ENCODE peak calls at places on chromosomes 16 and 17, in eight cellular contexts. Y is GM06990, T is dorsolateral prefrontal cortex, L is psoas muscle, C is colonic mucosa, X is left ventricle myocardium inferior, W is right cardiac atrium, Q is A549. I is an unnamed sample.

GRCh38 chr17:20896153-20896649 is 146.6 kb downstream of the USP22 start:
- DNase-seq in C (peak), W (peak), Y (no peak), T (no peak), X (no peak), L (peak), Q (peak), I (no peak)

GRCh38 chr16:9778879-9779278 is 403.3 kb downstream of the GRIN2A start:
- DNase-seq in X (no peak), Y (no peak), W (no peak), L (no peak), Q (no peak), C (no peak), T (no peak), I (no peak)

GRCh38 chr16:66262253-66263167 is 104.0 kb upstream of the CDH5 start:
- DNase-seq in C (no peak), X (peak), W (peak), Y (no peak), L (peak), Q (no peak), T (no peak), I (no peak)

GRCh38 chr17:56808503-56808902 is 25.2 kb downstream of the C17orf67 start:
- DNase-seq in X (no peak), Q (no peak), Y (no peak), W (no peak), T (no peak), L (no peak), C (no peak), I (no peak)

GRCh38 chr17:41738077-41738800 is 3.8 kb upstream of the HAP1 start:
- DNase-seq in Q (peak), Y (peak), T (peak), W (peak), L (peak), C (peak), X (peak), I (no peak)

GRCh38 chr16:77171750-77172635 is 19.0 kb upstream of the MON1B start:
- DNase-seq in Q (peak), W (no peak), C (peak), L (no peak), Y (no peak), X (no peak), T (no peak), I (no peak)

GRCh38 chr17:59357219-59357699 is 25.8 kb downstream of the YPEL2 start:
- DNase-seq in C (no peak), L (no peak), Y (no peak), Q (no peak), W (no peak), T (no peak), X (no peak), I (no peak)

GRCh38 chr16:77433146-77433545 is 1.7 kb downstream of the ADAMTS18 start:
- DNase-seq in Q (no peak), C (no peak), Y (no peak), L (no peak), W (no peak), X (no peak), T (no peak), I (no peak)

GRCh38 chr16:47777191-47777590 is 316.1 kb downstream of the PHKB start:
- DNase-seq in W (no peak), C (no peak), Q (no peak), X (no peak), T (no peak), Y (no peak), L (no peak), I (no peak)

GRCh38 chr16:19595043-19595767 is 39.7 kb downstream of the VPS35L start:
- DNase-seq in Y (no peak), C (no peak), W (no peak), T (no peak), L (no peak), X (peak), Q (peak), I (no peak)

GRCh38 chr17:73228748-73229236 is 32.9 kb downstream of the CPSF4L start:
- DNase-seq in Y (no peak), X (peak), W (peak), T (no peak), L (peak), Q (peak), C (peak), I (no peak)

GRCh38 chr17:76556759-76557367 is 17.0 kb downstream of the PRCD start:
- DNase-seq in T (no peak), W (peak), Y (no peak), L (no peak), X (no peak), Q (peak), C (no peak), I (no peak)

DNA sequence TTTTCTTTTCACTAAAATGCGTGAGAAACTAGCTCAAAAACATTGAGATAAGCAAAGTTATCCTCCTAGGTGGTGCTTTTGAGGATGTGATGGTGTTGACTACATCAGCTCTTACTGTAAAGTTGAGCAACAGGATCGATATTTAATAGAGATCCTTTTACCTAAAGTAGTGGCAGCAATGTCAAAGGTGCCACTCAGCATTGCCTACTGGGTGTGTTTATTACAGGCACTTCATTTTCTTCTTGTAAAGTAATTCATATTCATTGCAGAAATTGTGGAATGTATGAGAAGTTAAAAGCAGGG is 1.4 kb downstream of the PSMD3 start:
- DNase-seq in L (no peak), T (no peak), Q (no peak), X (no peak), Y (no peak), W (no peak), C (no peak), I (no peak)
- H3K4me3 ChIP-seq in L (peak), T (peak), Q (peak), X (peak), Y (peak), W (peak), C (peak), I (peak)

DNA sequence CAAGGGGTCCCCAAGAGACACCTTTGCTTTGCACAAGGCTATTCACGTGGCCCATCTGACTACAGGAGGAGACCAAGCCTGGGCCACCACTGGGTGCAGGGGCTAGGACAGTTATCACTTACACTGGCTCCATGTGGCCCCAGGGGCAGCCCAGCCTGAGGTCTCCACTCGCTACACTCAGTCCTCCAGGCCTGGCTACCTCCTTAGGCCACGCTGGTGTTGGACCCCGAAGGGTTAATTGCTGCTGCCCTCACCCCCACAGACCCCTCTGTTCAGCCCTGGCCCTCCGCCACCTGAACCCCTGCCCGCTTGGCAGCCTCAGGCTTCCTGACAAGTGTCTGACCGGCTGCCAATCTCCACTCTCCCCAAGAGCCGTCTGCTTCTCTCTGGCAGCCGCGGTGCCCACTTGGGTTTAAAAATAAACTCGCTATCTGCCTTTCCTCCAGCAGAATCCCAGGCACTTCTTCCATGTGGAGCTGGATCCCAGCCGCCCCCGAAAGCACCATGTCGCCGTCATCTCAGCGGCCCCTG is 27.8 kb downstream of the ADAM11 start:
- DNase-seq in Q (no peak), L (no peak), X (peak), C (peak), W (peak), T (peak), Y (no peak), I (no peak)
- H3K4me3 ChIP-seq in Q (no peak), L (no peak), X (peak), C (no peak), W (no peak), T (no peak), Y (no peak), I (no peak)

DNA sequence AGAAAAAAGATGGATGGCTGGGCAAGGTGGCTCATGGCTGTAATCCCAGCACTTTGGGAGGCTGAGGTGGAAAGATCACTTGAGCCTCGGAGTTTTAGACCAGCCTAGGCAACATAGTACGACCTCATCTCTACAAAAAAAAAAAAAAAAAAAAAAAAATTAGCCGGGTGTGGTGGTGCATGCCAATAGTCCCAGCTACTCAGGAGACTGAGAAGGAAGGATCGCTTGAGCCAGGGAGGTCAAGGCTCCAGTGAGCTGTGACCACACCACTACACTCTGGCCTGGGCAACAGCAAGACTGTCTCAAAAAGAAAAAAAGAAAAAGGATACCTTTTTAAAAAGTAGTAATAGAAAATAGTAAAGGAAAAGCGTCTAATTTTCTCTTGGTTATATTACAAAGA is 20.7 kb downstream of the ZNF652 start:
- DNase-seq in L (no peak), X (no peak), Y (no peak), C (no peak), W (no peak), Q (no peak), T (no peak), I (no peak)
- H3K4me3 ChIP-seq in L (no peak), X (no peak), Y (no peak), C (no peak), W (no peak), Q (no peak), T (no peak), I (no peak)

DNA sequence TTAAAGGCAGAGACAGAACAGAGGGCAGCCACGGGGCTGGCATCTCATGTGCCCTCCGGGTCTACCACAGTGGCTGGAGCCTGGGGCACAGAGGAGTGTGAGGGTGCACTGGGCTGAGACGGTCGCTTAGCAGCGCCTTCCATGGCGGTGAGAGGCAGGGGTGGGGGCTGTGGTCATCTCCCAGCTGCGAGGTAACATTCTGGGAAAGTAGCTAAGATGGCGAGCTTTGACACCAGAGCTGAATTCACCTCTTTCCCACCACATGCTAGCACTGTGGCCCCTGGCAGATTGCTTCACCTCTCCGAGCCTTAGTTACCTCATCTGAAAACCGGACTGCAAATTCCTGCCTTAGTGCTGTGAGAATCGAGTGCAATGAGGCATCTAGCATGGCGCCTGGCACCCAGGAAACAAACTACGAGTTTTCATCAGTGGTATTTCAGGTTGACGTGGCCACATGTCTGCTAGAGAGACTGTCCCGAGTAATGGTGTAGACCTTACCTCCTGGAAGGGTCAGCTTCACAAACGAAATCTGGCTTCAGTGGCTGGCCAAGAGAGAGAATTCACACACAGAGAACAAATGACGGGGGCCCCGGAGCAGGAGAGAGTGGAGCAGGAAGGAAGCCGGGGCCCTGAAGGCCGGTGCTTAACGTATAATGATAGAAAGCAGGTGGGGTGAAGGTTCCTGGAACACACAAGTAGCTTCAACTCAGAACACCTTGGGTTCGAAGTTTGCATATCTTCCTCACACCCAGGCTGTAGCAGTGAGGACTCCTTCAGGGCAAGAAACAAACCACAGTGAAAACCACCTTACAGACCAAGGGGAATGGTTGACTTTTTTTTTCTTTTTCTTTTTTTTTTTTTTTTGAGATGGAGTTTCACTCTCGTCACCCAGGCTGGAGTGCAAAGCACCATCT is 63.9 kb upstream of the RPH3AL start:
- DNase-seq in Q (no peak), X (no peak), L (no peak), Y (peak), T (no peak), W (no peak), C (no peak), I (no peak)
- H3K4me3 ChIP-seq in Q (no peak), X (no peak), L (no peak), Y (peak), T (no peak), W (no peak), C (peak), I (peak)

DNA sequence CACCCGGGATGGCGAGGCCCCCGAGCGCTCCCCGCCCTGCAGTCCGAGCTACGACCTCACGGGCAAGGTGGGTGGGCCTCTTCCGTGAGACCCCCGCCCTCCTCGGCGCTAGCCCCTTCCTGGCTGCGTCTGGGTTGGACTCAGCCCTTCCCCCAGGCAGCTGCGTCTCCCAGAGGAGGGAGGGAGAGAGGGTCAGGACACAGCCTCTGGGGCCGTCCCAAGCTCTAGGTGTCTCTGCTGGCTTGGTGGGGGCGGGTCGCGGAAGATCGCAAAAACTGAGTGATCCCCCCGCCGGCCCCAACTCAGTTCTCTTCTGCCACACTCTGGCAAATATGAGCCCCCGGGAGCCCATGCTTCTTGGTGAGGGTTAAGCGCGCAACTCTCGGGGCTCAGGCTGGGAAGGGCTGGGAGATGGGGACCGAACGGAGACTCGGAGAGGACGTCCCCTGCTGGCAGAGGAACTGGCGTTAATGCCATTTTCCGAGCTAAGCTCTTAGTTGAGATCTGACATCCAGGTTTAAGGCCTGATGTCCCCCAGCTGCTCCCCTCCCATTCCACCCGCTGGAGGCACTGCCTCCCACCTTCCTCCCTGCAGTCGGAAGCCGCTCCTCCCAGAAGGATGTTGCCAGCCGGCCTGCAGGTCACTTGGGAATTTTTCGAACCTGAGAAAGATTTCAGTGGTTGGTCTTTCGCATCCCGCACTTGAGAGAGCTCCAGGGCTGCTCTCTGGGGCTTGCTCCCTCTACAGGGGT is 419 bp downstream of the RAB37 start:
- DNase-seq in C (no peak), X (no peak), W (peak), Q (peak), Y (peak), L (peak), T (no peak), I (no peak)
- H3K4me3 ChIP-seq in C (peak), X (peak), W (peak), Q (peak), Y (peak), L (peak), T (peak), I (peak)

DNA sequence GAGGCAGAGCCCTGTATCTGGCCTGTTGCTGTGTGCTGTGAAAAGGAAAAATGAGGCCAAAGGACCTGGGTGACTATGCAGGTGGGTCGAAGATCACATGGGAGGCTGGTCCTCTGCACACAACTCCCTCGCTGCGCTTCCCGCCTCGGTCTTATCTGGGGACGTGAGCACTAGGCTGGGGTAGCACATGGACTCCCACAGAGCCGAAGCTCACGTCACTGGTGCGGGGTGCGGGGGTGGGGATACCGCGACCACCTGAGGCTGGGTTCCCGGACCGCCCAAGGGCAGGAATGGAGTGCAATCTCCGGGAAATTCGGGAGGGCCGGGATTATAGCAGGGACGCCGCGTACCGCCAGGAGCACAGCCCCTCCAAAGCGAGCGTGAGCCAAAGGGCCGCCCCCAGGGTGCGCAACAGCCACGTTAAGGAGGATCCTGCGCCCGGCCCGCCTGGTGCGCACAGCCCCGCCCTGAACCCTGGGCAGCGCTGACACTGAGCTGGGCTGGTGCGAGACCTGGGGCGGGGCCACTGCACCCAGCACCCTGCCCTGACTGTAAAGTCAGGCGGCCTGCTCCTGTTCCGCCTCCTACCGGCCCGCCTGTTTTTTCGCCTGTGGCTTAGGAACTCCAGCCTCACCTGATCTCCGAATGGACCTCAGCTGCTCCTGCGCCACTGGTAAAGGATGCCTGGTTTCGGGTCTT is 4.8 kb downstream of the MT1A start:
- DNase-seq in W (peak), X (peak), L (peak), Q (peak), C (peak), Y (peak), T (no peak), I (no peak)
- H3K4me3 ChIP-seq in W (peak), X (peak), L (peak), Q (peak), C (peak), Y (no peak), T (peak), I (peak)

GRCh38 chr16:11914210-11914758 is 1.5 kb downstream of the GSPT1 start:
- DNase-seq in W (no peak), Y (no peak), C (no peak), X (no peak), T (no peak), L (no peak), Q (no peak), I (no peak)

GRCh38 chr16:11915644-11916523 is at the start of gene GSPT1:
- DNase-seq in Q (peak), X (peak), T (peak), W (peak), L (peak), C (peak), Y (peak), I (peak)

GRCh38 chr16:11913425-11914079 is 2.2 kb downstream of the GSPT1 start:
- DNase-seq in C (no peak), Y (no peak), X (no peak), L (no peak), Q (peak), T (no peak), W (no peak), I (no peak)

GRCh38 chr16:11914759-11915643 is 755 bp downstream of the GSPT1 start:
- DNase-seq in Y (peak), T (peak), Q (peak), W (peak), X (peak), L (peak), C (peak), I (no peak)

DNA sequence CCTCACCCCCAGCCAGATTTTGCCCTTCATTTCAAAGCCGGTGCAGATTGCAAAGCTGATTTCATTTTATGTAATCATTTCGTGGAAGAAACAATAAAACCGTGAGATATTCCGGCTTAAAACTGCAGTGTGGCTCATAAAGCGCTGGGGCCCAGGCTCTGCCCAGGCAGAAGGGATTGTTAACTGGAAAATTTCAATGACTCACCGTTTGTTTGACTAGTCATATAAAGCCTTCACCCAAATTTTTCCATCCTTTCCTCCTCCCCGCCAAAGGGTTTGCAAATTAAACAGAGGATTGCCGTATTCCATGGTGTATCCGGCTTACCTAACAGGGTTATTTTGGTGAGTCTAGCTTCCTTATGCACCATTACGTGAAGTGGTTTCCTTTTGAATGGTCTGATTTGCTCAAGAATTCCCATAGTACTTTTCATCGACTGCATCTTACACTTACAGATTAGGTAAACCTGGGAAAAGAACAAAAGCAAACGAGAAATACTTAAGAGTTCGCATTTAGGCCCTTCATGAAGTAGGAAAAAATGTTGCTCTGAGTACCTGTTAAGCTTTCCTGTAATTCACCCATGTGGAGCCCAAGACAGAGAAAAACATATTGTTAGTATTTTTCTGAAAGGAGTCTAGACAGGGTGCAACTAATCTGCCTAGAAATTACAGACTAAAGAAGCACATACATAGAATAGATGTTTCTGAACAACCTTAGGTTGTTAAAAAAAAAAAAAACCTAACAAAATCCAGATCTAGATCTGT is 949 bp upstream of the GSPT1 start:
- DNase-seq in L (no peak), Q (peak), X (no peak), T (no peak), W (no peak), Y (no peak), C (peak), I (no peak)
- H3K4me3 ChIP-seq in L (peak), Q (peak), X (peak), T (peak), W (peak), Y (peak), C (peak), I (peak)

DNA sequence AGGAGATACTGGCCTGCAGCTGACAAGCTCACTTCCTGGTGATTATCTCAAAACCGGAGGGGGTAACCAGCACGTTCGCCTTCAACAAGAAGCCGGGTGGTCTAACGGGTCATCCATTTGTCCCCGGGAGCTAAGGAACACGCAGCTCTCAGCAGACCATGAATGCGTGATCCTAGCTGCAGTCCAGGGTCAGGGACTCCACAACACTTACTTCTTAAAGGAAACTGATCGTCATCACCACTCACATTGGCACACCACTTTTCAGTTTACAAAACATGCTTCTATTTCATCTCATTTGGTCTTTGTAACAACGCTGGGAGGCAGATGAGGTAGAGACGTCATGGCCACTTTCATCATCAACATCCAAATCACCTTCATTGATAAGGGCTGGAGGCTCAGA is 25.2 kb downstream of the COTL1 start:
- DNase-seq in Y (no peak), T (no peak), L (peak), Q (no peak), X (no peak), W (no peak), C (no peak), I (no peak)
- H3K4me3 ChIP-seq in Y (no peak), T (no peak), L (no peak), Q (no peak), X (no peak), W (no peak), C (no peak), I (no peak)

GRCh38 chr17:60577147-60577925 is 22.7 kb upstream of the PPM1D start:
- DNase-seq in C (peak), L (no peak), Y (no peak), T (no peak), W (peak), X (no peak), Q (no peak), I (no peak)
- H3K4me3 ChIP-seq in C (peak), L (peak), Y (peak), T (peak), W (peak), X (peak), Q (no peak), I (peak)

I was measured in esophagus squamous epithelium.